ENCODE peak calls at places on chromosomes 5 and 9, in eight cellular contexts. V is CD4-positive, alpha-beta T cell; X is PC-3; A is AG10803; J is stomach; S is OCI-LY7; I is fibroblast of mammary gland; G is astrocyte of the spinal cord. Q is an unnamed sample.

GRCh38 chr9:34892886-34893285 is 65.2 kb upstream of the PHF24 start:
- DNase-seq in V (no peak), X (no peak), A (no peak), J (no peak), S (no peak), I (no peak), G (no peak), Q (no peak)

GRCh38 chr5:133865113-133865512 is 103.3 kb downstream of the C5orf15 start:
- DNase-seq in V (no peak), X (no peak), A (no peak), J (no peak), S (no peak), I (no peak), G (no peak), Q (no peak)

GRCh38 chr9:36102742-36103495 is 33.6 kb upstream of the GLIPR2 start:
- DNase-seq in V (peak; percentile 81), X (peak; percentile 67), A (peak; percentile 67), J (peak; percentile 88), S (peak; percentile 90), I (peak; percentile 80), G (peak; percentile 65), Q (peak; percentile 85)

GRCh38 chr9:81535542-81536241 is 153.7 kb downstream of the TLE1 start:
- DNase-seq in V (no peak), X (peak; percentile 90), A (peak; percentile 16), J (no peak), S (no peak), I (peak; percentile 11), G (no peak), Q (peak; percentile 9)

GRCh38 chr5:107772418-107773310 is 101.9 kb upstream of the EFNA5 start:
- DNase-seq in V (no peak), X (no peak), A (no peak), J (no peak), S (no peak), I (no peak), G (no peak), Q (no peak)

GRCh38 chr5:91145233-91145620 is 237.9 kb downstream of the ARRDC3 start:
- DNase-seq in V (no peak), X (no peak), A (peak; percentile 52), J (no peak), S (no peak), I (no peak), G (no peak), Q (no peak)

GRCh38 chr9:79164396-79164795 is 407.4 kb upstream of the TLE4 start:
- DNase-seq in V (no peak), X (peak; percentile 35), A (no peak), J (peak; percentile 70), S (no peak), I (peak; percentile 8), G (no peak), Q (no peak)

GRCh38 chr5:133828727-133829126 is 139.7 kb downstream of the C5orf15 start:
- DNase-seq in V (no peak), X (no peak), A (no peak), J (no peak), S (no peak), I (no peak), G (no peak), Q (no peak)

GRCh38 chr5:32017638-32018429 is 156.3 kb downstream of the GOLPH3 start:
- DNase-seq in V (no peak), X (no peak), A (peak; percentile 45), J (no peak), S (peak; percentile 45), I (peak; percentile 87), G (peak; percentile 80), Q (peak; percentile 33)

GRCh38 chr5:129243058-129243457 is 148.5 kb downstream of the ISOC1 start:
- DNase-seq in V (no peak), X (no peak), A (no peak), J (no peak), S (no peak), I (peak; percentile 57), G (no peak), Q (no peak)

GRCh38 chr9:6305954-6306563 is 22.1 kb upstream of the TPD52L3 start:
- DNase-seq in V (no peak), X (peak; percentile 69), A (peak; percentile 55), J (no peak), S (peak; percentile 50), I (peak; percentile 65), G (peak; percentile 44), Q (peak; percentile 65)

GRCh38 chr5:83342475-83342874 is 129.1 kb upstream of the VCAN start:
- DNase-seq in V (no peak), X (no peak), A (peak; percentile 15), J (no peak), S (no peak), I (no peak), G (no peak), Q (no peak)

GRCh38 chr5:67878911-67879310 is 336.6 kb upstream of the PIK3R1 start:
- DNase-seq in V (no peak), X (no peak), A (no peak), J (no peak), S (no peak), I (no peak), G (peak; percentile 16), Q (no peak)

GRCh38 chr5:151424892-151425523 is 22.4 kb upstream of the SLC36A1 start:
- DNase-seq in V (no peak), X (no peak), A (no peak), J (no peak), S (no peak), I (no peak), G (no peak), Q (no peak)

GRCh38 chr9:74865177-74865576 is 22.5 kb downstream of the TRPM6 start:
- DNase-seq in V (no peak), X (no peak), A (no peak), J (no peak), S (peak; percentile 3), I (no peak), G (no peak), Q (peak; percentile 89)

GRCh38 chr5:151825445-151825844 is 53.7 kb downstream of the G3BP1 start:
- DNase-seq in V (peak; percentile 7), X (peak; percentile 84), A (peak; percentile 82), J (peak; percentile 63), S (peak; percentile 50), I (peak; percentile 75), G (peak; percentile 65), Q (peak; percentile 76)

GRCh38 chr9:13811876-13812275 is 502.1 kb downstream of the NFIB start:
- DNase-seq in V (no peak), X (no peak), A (no peak), J (no peak), S (no peak), I (no peak), G (no peak), Q (no peak)

GRCh38 chr9:79572032-79572890 is 496 bp downstream of the TLE4 start:
- DNase-seq in V (no peak), X (peak; percentile 39), A (peak; percentile 58), J (peak; percentile 59), S (peak; percentile 59), I (peak; percentile 35), G (peak; percentile 54), Q (peak; percentile 51)

GRCh38 chr9:117409321-117409720 is 5.5 kb downstream of the ASTN2 start:
- DNase-seq in V (no peak), X (no peak), A (no peak), J (no peak), S (no peak), I (no peak), G (no peak), Q (no peak)
- TF ChIP-seq CTCF in V (no peak), X (no peak), A (no peak), J (no peak), S (no peak), I (no peak), G (no peak), Q (no peak)

GRCh38 chr5:132294728-132295504 is 722 bp downstream of the SLC22A4 start:
- DNase-seq in V (peak; percentile 65), X (peak; percentile 82), A (peak; percentile 86), J (peak; percentile 55), S (no peak), I (peak; percentile 85), G (peak; percentile 74), Q (peak; percentile 63)

GRCh38 chr5:132291026-132291425 is 3.2 kb upstream of the SLC22A4 start:
- DNase-seq in V (no peak), X (no peak), A (no peak), J (no peak), S (no peak), I (no peak), G (no peak), Q (no peak)

GRCh38 chr5:132295505-132296411 is 1.6 kb downstream of the SLC22A4 start:
- DNase-seq in V (no peak), X (no peak), A (no peak), J (no peak), S (no peak), I (no peak), G (no peak), Q (no peak)

GRCh38 chr5:132293992-132294727 is at the start of gene SLC22A4:
- DNase-seq in V (peak; percentile 60), X (peak; percentile 87), A (peak; percentile 93), J (peak; percentile 80), S (no peak), I (peak; percentile 88), G (peak; percentile 96), Q (peak; percentile 97)

GRCh38 chr5:132293066-132293991 is 865 bp upstream of the SLC22A4 start:
- DNase-seq in V (peak; percentile 49), X (peak; percentile 69), A (peak; percentile 82), J (peak; percentile 73), S (no peak), I (peak; percentile 89), G (peak; percentile 90), Q (peak; percentile 92)
- TF ChIP-seq CTCF in V (no peak), X (peak; percentile 31), A (peak; percentile 17), J (no peak), S (no peak), I (no peak), G (peak; percentile 25), Q (peak; percentile 36)

DNA sequence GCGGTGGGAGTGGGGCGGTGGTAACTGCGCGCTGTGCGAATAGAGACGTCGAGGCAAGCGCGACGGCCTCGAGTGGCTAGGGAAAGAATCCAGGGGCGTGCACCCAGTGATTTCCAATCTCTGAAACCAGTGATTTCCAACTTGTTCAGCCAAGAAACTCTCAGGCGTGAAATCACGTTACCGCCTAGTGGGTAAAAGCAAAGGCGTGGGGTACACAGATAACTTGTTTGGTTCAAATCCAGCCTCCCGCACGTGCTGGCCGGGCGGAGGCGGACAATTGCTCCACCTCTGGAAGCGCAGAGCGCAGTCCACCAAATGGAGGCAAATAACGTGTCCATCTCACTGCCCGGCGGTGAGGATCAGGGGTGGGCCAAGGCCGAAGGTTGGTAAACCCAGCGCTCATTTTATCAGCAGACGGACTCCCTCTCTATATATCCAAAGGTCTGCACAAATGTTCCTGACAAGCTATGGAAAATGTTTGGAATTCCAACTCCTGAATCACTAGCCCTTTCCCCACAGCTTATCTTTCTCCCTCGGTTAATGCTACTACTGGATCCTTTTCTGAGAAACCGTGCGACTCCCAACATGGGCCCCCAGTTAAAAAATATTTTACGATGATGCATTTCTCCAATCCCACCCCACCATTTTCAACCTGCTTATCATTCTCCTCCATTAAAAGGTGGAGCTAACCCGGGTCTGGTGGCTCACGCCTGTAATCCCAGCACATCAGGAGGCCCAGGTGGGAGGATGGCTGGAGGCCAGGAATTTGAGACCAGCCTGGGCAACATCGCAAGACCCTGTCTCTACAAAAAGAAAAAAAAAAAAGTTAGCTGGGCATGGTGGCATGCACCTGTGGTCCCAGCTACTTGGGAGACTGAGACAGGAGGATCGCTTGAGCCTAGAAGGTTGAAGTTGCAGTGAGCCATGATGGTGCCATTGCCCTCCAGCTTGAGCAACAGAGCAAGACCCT is 950 bp upstream of the FNBP1 start:
- DNase-seq in V (no peak), X (no peak), A (peak; percentile 53), J (peak; percentile 30), S (no peak), I (peak; percentile 58), G (no peak), Q (no peak)
- TF ChIP-seq CTCF in V (no peak), X (peak; percentile 13), A (peak; percentile 33), J (peak; percentile 30), S (no peak), I (peak; percentile 7), G (peak; percentile 24), Q (no peak)

GRCh38 chr5:17061973-17062470 is 125.9 kb upstream of the MYO10 start:
- DNase-seq in V (no peak), X (no peak), A (no peak), J (no peak), S (no peak), I (no peak), G (no peak), Q (no peak)
- TF ChIP-seq CTCF in V (no peak), X (no peak), A (no peak), J (no peak), S (no peak), I (no peak), G (no peak), Q (no peak)